ENCODE peak calls at places on chromosome 14, in ten cellular contexts. F, A, U, M, Q, W, H, P, K and I are unnamed samples.

GRCh38 chr14:36319899-36320209 is 583 bp downstream of the MBIP start:
- DNase-seq in W (no peak), A (no peak), M (no peak), Q (no peak), F (no peak), P (no peak), H (no peak), U (no peak), K (no peak), I (peak; percentile 39)

GRCh38 chr14:89221109-89221508 is 195.9 kb downstream of the FOXN3 start:
- DNase-seq in M (no peak), K (no peak), A (no peak), U (no peak), F (no peak), P (no peak), W (no peak), H (no peak), Q (no peak), I (peak; percentile 38)

GRCh38 chr14:87264796-87265195 is 728.2 kb downstream of the GALC start:
- DNase-seq in M (no peak), P (no peak), H (no peak), U (no peak), F (no peak), K (no peak), W (no peak), Q (no peak), A (no peak), I (no peak)

GRCh38 chr14:37595809-37596595 is 573 bp downstream of the TTC6 start:
- DNase-seq in W (no peak), F (no peak), A (peak; percentile 93), U (peak; percentile 86), M (peak; percentile 61), Q (peak; percentile 46), K (no peak), H (no peak), P (peak; percentile 33), I (peak; percentile 87)

GRCh38 chr14:30223385-30223785 is 295.7 kb upstream of the PRKD1 start:
- DNase-seq in A (peak; percentile 79), K (peak; percentile 50), Q (no peak), H (peak; percentile 67), F (no peak), M (no peak), W (no peak), P (no peak), U (peak; percentile 57), I (peak; percentile 85)

GRCh38 chr14:97120204-97121120 is 323.3 kb downstream of the VRK1 start:
- DNase-seq in A (no peak), W (no peak), H (no peak), P (peak; percentile 71), U (no peak), M (no peak), F (no peak), K (no peak), Q (no peak), I (no peak)

GRCh38 chr14:58823309-58823708 is 185.5 kb downstream of the DACT1 start:
- DNase-seq in A (no peak), W (no peak), M (no peak), K (no peak), H (no peak), U (no peak), P (no peak), F (no peak), Q (no peak), I (no peak)

GRCh38 chr14:80414080-80414479 is 202.8 kb upstream of the DIO2 start:
- DNase-seq in A (no peak), Q (no peak), K (no peak), W (no peak), U (no peak), P (no peak), H (no peak), M (no peak), F (no peak), I (no peak)

GRCh38 chr14:70140614-70141013 is 48.1 kb downstream of the SLC8A3 start:
- DNase-seq in M (no peak), H (no peak), Q (no peak), F (no peak), K (no peak), A (no peak), U (no peak), W (no peak), P (no peak), I (no peak)

GRCh38 chr14:57244103-57244502 is 24.6 kb downstream of the EXOC5 start:
- DNase-seq in U (no peak), K (no peak), H (no peak), P (no peak), W (no peak), F (no peak), Q (no peak), M (no peak), A (no peak), I (no peak)

GRCh38 chr14:67583711-67584644 is 16.1 kb downstream of the PIGH start:
- DNase-seq in K (no peak), A (peak; percentile 67), Q (peak; percentile 47), W (no peak), P (peak; percentile 42), F (no peak), U (no peak), M (peak; percentile 78), H (no peak), I (peak; percentile 58)

GRCh38 chr14:56202256-56202655 is 84.0 kb downstream of the PELI2 start:
- DNase-seq in W (no peak), K (no peak), Q (no peak), U (no peak), M (peak; percentile 30), P (no peak), A (no peak), H (no peak), F (no peak), I (no peak)

GRCh38 chr14:32633930-32634329 is 304.7 kb upstream of the NPAS3 start:
- DNase-seq in F (no peak), M (no peak), W (no peak), A (no peak), Q (no peak), P (no peak), K (no peak), U (no peak), H (no peak), I (no peak)

GRCh38 chr14:61568572-61569011 is 126.7 kb upstream of the HIF1A start:
- DNase-seq in Q (no peak), K (no peak), F (peak; percentile 28), M (peak; percentile 76), H (peak; percentile 66), W (peak; percentile 43), U (peak; percentile 65), P (peak; percentile 61), A (no peak), I (peak; percentile 43)

GRCh38 chr14:68208726-68209125 is 389.1 kb downstream of the RAD51B start:
- DNase-seq in M (no peak), W (no peak), K (no peak), U (no peak), P (no peak), F (no peak), H (no peak), A (no peak), Q (no peak), I (no peak)